ENCODE peak calls at places on chromosomes 1 and 21, in ten cellular contexts. C, U, P, K, Q, X, F, R, O and W are unnamed samples.

GRCh38 chr1:147640553-147641165 is 29.7 kb downstream of the ACP6 start:
- DNase-seq in Q (peak), K (peak), P (peak), F (peak), C (no peak), U (peak), X (peak), R (peak), O (peak), W (peak)

GRCh38 chr1:169019419-169020058 is 87.0 kb upstream of the ATP1B1 start:
- DNase-seq in O (no peak), Q (no peak), U (no peak), K (no peak), X (no peak), F (no peak), P (no peak), C (no peak), R (no peak), W (no peak)

GRCh38 chr1:64766385-64766784 is 21.5 kb downstream of the RAVER2 start:
- DNase-seq in U (no peak), O (no peak), R (no peak), Q (no peak), K (no peak), F (no peak), C (no peak), X (no peak), P (no peak), W (no peak)

GRCh38 chr1:244207042-244207934 is 156.2 kb downstream of the ZBTB18 start:
- DNase-seq in Q (no peak), O (peak), X (no peak), K (no peak), U (no peak), R (no peak), F (no peak), C (no peak), P (peak), W (no peak)

GRCh38 chr1:202579806-202580205 is 130.4 kb downstream of the SYT2 start:
- DNase-seq in C (no peak), X (no peak), P (peak), Q (peak), K (no peak), O (peak), R (no peak), U (no peak), F (peak), W (peak)

GRCh38 chr1:15519625-15520024 is 4.4 kb downstream of the CASP9 start:
- DNase-seq in Q (no peak), C (no peak), P (no peak), X (no peak), K (no peak), R (no peak), F (no peak), U (no peak), O (no peak), W (no peak)

GRCh38 chr1:212118167-212118871 is 82.8 kb downstream of the DTL start:
- DNase-seq in F (peak), O (peak), R (no peak), Q (no peak), U (no peak), C (no peak), P (no peak), K (no peak), X (no peak), W (peak)

GRCh38 chr1:91526496-91526895 is 25.8 kb downstream of the CDC7 start:
- DNase-seq in R (no peak), O (peak), X (no peak), C (no peak), P (no peak), F (no peak), Q (no peak), U (no peak), K (no peak), W (peak)

GRCh38 chr21:15171546-15171945 is 106.7 kb upstream of the NRIP1 start:
- DNase-seq in P (no peak), C (no peak), Q (no peak), U (no peak), R (no peak), O (no peak), K (no peak), F (no peak), X (no peak), W (no peak)

GRCh38 chr1:113805639-113806038 is 6.6 kb downstream of the RSBN1 start:
- DNase-seq in X (no peak), R (no peak), O (no peak), U (no peak), Q (no peak), C (no peak), P (no peak), F (no peak), K (no peak), W (no peak)

GRCh38 chr1:63087966-63088365 is 234.4 kb upstream of the FOXD3 start:
- DNase-seq in K (no peak), R (no peak), X (no peak), F (peak), C (no peak), O (no peak), U (peak), Q (no peak), P (no peak), W (no peak)

GRCh38 chr21:24045775-24046215 is 1561.5 kb downstream of the MRPL39 start:
- DNase-seq in F (peak), Q (peak), K (peak), X (peak), U (peak), P (no peak), C (peak), O (peak), R (peak), W (peak)

GRCh38 chr1:13543927-13544556 is 30.2 kb upstream of the LRRC38 start:
- DNase-seq in X (peak), K (peak), O (peak), R (no peak), F (no peak), P (no peak), Q (no peak), C (no peak), U (peak), W (no peak)

GRCh38 chr1:167562697-167563096 is 9.1 kb upstream of the CREG1 start:
- DNase-seq in X (no peak), Q (no peak), K (no peak), C (no peak), U (no peak), O (no peak), R (no peak), F (no peak), P (peak), W (peak)

GRCh38 chr1:151510020-151510405 is 1.2 kb upstream of the CGN start:
- DNase-seq in C (no peak), O (no peak), Q (no peak), P (no peak), K (no peak), R (no peak), U (no peak), F (no peak), X (no peak), W (no peak)

GRCh38 chr1:9269078-9269501 is 23.6 kb upstream of the SPSB1 start:
- DNase-seq in U (no peak), X (no peak), K (no peak), Q (no peak), F (no peak), C (no peak), O (no peak), P (no peak), R (no peak), W (no peak)

GRCh38 chr1:29672955-29673507 is 436.7 kb downstream of the PTPRU start:
- DNase-seq in O (no peak), F (no peak), U (no peak), P (no peak), K (no peak), X (no peak), C (peak), Q (no peak), R (no peak), W (no peak)

GRCh38 chr1:91769698-91770232 is 116.2 kb downstream of the TGFBR3 start:
- DNase-seq in P (no peak), O (no peak), F (peak), U (no peak), Q (no peak), C (no peak), K (no peak), R (no peak), X (no peak), W (no peak)

GRCh38 chr1:198756470-198756869 is 117.6 kb downstream of the PTPRC start:
- DNase-seq in U (no peak), P (no peak), X (no peak), F (no peak), K (no peak), R (no peak), O (no peak), C (no peak), Q (no peak), W (no peak)

GRCh38 chr1:214329456-214330220 is 48.7 kb downstream of the SMYD2 start:
- DNase-seq in U (no peak), R (peak), X (no peak), C (no peak), P (no peak), Q (no peak), K (no peak), O (no peak), F (no peak), W (no peak)

GRCh38 chr1:107523061-107523460 is 382.2 kb downstream of the NTNG1 start:
- DNase-seq in K (no peak), Q (no peak), C (no peak), U (no peak), O (no peak), R (no peak), X (no peak), F (no peak), P (no peak), W (no peak)

GRCh38 chr21:41766051-41766882 is 585 bp downstream of the RIPK4 start:
- DNase-seq in Q (no peak), U (no peak), X (no peak), P (no peak), C (no peak), K (peak), O (no peak), F (no peak), R (no peak), W (no peak)
- H3K4me3 ChIP-seq in Q (peak), U (peak), X (peak), P (peak), C (peak), K (peak), O (peak), F (no peak), R (peak), W (peak)

GRCh38 chr1:23526329-23527041 is 4.5 kb downstream of the E2F2 start:
- DNase-seq in F (no peak), U (no peak), Q (no peak), P (no peak), X (no peak), C (no peak), K (no peak), O (no peak), R (no peak), W (no peak)
- H3K4me3 ChIP-seq in F (no peak), U (no peak), Q (no peak), P (no peak), X (no peak), C (no peak), K (no peak), O (no peak), R (no peak), W (no peak)

GRCh38 chr1:53891678-53892077 is 2.1 kb upstream of the YIPF1 start:
- DNase-seq in O (no peak), C (no peak), X (no peak), F (no peak), P (no peak), K (no peak), Q (no peak), U (no peak), R (no peak), W (no peak)

GRCh38 chr1:53895421-53895820 is 1.4 kb downstream of the DIO1 start:
- DNase-seq in C (no peak), P (no peak), U (no peak), X (no peak), O (no peak), Q (no peak), K (no peak), F (no peak), R (no peak), W (no peak)

GRCh38 chr1:53892911-53893310 is 1.1 kb upstream of the DIO1 start:
- DNase-seq in F (no peak), R (no peak), Q (no peak), O (no peak), X (peak), K (no peak), U (no peak), P (no peak), C (no peak), W (no peak)

GRCh38 chr1:53894644-53895043 is 657 bp downstream of the DIO1 start:
- DNase-seq in K (no peak), U (no peak), O (no peak), X (no peak), C (no peak), Q (no peak), F (no peak), R (no peak), P (no peak), W (no peak)

GRCh38 chr1:53893999-53894636 is at the start of gene DIO1:
- DNase-seq in Q (no peak), U (no peak), K (no peak), P (no peak), O (no peak), R (no peak), F (no peak), X (no peak), C (no peak), W (no peak)
- H3K4me3 ChIP-seq in Q (no peak), U (no peak), K (no peak), P (no peak), O (no peak), R (no peak), F (no peak), X (no peak), C (no peak), W (no peak)

DNA sequence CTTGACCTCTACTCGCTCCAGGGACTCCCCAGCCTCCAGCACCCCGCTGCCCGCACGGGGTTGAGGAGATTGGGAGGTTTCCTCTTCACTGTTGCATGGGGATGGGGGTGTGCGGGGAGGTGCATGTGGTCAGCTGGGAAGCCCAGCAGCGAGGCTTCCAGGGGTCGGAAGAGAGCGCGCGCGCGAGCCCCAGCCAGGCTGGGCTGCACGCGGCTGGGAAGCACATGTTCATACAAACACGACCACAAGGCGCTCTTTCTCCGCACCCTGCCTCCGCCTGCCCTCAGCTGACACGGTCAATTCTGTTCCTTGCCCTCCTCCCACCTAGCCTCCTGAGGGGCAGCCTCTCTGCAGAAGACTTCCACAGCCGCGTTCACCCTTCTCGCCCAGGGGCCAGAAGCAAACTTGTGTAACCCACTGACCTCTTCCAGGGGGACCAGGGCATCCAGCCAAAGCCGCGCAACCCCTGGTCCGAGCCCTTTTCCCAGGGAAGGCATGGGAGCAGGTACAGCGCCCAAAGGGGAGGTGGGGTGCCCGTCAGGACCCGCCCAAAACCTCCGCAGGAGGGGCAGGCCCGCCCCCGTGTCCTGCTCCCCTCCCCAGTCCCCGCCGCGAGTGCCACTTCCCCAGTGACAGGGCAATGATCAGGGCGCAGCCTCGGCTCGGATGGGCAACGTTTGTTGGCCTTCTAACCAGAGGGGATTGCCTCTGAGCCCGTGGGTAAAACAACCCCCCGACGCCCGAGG is 1.3 kb downstream of the COL24A1 start:
- DNase-seq in U (peak), R (peak), X (peak), O (peak), K (no peak), P (no peak), F (no peak), Q (no peak), C (peak), W (no peak)
- H3K4me3 ChIP-seq in U (peak), R (peak), X (peak), O (peak), K (no peak), P (peak), F (peak), Q (peak), C (peak), W (no peak)

GRCh38 chr1:206918076-206918475 is 3.7 kb downstream of the FCMR start:
- DNase-seq in K (no peak), P (no peak), F (no peak), R (no peak), U (no peak), Q (no peak), X (no peak), O (no peak), C (no peak), W (no peak)
- H3K4me3 ChIP-seq in K (no peak), P (no peak), F (no peak), R (no peak), U (no peak), Q (no peak), X (no peak), O (no peak), C (no peak), W (no peak)

DNA sequence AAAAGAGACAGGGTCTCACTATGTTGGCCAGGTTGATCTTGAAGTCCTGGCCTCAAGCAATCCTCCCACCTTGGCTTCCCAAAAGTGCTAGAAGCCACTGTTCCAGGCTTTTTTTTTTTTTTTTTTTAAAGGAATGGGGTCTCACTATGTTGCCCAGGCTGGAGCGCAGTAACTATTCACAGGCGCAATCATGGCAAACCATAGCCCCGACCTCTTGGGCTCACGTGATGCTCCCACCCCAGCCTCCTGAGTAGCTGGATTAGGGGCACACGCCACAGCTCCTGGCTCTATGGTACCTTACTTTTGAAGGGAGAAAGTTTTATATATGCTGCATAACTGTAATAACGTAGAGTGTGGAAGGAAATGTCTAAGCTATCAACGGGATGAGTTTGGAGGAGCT is 5.7 kb upstream of the ATP13A2 start:
- DNase-seq in O (no peak), K (no peak), P (no peak), X (no peak), Q (no peak), R (no peak), C (no peak), U (no peak), F (no peak), W (no peak)
- H3K4me3 ChIP-seq in O (no peak), K (no peak), P (no peak), X (no peak), Q (no peak), R (no peak), C (no peak), U (no peak), F (no peak), W (no peak)

DNA sequence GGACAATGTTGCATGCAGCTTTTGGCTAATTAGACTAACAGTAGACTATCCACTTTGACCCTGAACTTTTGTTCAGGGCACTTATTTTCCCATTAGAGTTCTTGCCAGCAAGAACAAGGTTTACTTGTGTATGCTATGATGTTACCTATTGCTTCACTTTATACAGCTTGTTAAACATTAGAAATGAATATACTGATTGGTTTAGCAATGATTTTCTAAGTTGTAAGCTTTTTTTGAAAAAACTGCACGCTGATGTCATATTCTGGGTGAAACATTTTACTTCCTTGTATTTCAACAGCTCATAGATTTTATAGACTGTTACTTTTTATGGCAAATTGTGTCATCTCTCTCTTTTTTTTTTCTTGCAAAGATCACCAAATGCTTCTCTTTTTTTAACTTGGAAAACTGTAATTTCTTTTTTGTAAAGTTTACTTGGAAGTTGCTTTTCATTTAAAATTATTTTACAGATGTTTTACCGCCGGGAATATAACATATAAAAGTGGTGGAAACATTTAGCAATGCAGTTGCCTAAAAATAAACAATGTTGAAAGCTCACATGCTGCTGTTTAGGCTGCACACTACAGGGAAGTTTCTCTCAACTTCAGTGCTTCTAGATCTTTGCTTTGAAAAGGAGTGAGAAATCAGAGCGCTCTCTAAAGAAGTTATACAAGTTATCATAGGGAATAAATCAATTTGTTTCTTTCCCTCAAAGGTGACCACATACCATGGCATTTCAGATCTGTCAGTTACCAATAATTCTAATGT is 215.3 kb upstream of the NFIA start:
- DNase-seq in F (no peak), X (no peak), K (no peak), O (no peak), R (no peak), P (no peak), C (no peak), Q (no peak), U (no peak), W (peak)
- H3K4me3 ChIP-seq in F (no peak), X (peak), K (no peak), O (no peak), R (no peak), P (no peak), C (no peak), Q (no peak), U (no peak), W (no peak)

DNA sequence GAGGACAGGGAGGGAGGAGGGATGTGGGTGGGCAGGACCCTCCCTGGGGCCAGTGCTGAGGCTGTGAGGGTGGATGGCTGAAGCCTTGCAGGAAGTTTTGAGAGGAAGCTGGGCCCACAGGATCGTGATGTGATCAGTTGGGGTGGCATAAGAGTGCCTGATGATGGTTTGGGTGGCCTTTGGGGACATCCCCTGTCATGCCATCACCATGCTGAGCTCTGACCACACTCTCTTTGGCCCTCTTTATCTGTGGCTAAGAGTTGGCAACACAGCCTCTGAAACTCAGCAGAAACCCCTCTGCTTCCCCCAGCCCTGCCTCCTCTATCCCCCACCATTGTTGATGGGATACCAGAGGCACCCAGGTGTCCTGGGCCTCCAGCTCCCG is 19.8 kb downstream of the MIIP start:
- DNase-seq in R (no peak), K (no peak), P (no peak), X (no peak), U (no peak), O (no peak), C (no peak), F (no peak), Q (no peak), W (no peak)
- H3K4me3 ChIP-seq in R (no peak), K (no peak), P (no peak), X (no peak), U (no peak), O (no peak), C (no peak), F (no peak), Q (no peak), W (no peak)